ENCODE peak calls at places on chromosomes 2 and 18, in four cellular contexts. Q, A, B and J are unnamed samples.

GRCh38 chr2:69547984-69548715 is 95.4 kb downstream of the AAK1 start:
- DNase-seq in Q (no peak), A (no peak), B (no peak), J (no peak)

GRCh38 chr2:70190086-70190412 is 770 bp downstream of the C2orf42 start:
- DNase-seq in Q (no peak), A (no peak), B (peak), J (no peak)

GRCh38 chr2:233556756-233557736 is 9.5 kb downstream of the USP40 start:
- DNase-seq in Q (no peak), A (no peak), B (no peak), J (no peak)

GRCh38 chr2:85748948-85749875 is 4.6 kb upstream of the ATOH8 start:
- DNase-seq in Q (no peak), A (no peak), B (no peak), J (no peak)

GRCh38 chr2:237067985-237068576 is 17.6 kb upstream of the COPS8 start:
- DNase-seq in Q (no peak), A (no peak), B (no peak), J (no peak)

GRCh38 chr2:69975853-69976462 is 14.5 kb upstream of the ASPRV1 start:
- DNase-seq in Q (no peak), A (peak), B (no peak), J (no peak)

GRCh38 chr2:159283529-159283928 is 3.0 kb downstream of the WDSUB1 start:
- DNase-seq in Q (no peak), A (no peak), B (no peak), J (no peak)

GRCh38 chr2:62071126-62071598 is 124.8 kb upstream of the B3GNT2 start:
- DNase-seq in Q (no peak), A (no peak), B (no peak), J (no peak)

GRCh38 chr2:99152181-99152580 is 2.6 kb downstream of the TSGA10 start:
- DNase-seq in Q (no peak), A (no peak), B (no peak), J (no peak)

GRCh38 chr2:179591690-179592089 is 269.7 kb downstream of the ZNF385B start:
- DNase-seq in Q (no peak), A (no peak), B (no peak), J (no peak)

GRCh38 chr2:120177011-120177621 is 46.1 kb downstream of the TMEM185B start:
- DNase-seq in Q (no peak), A (no peak), B (no peak), J (no peak)

GRCh38 chr18:31203794-31204148 is 41.1 kb upstream of the DSC1 start:
- DNase-seq in Q (no peak), A (no peak), B (no peak), J (no peak)

GRCh38 chr2:15050483-15050882 is 418.0 kb downstream of the LRATD1 start:
- DNase-seq in Q (no peak), A (no peak), B (no peak), J (no peak)

GRCh38 chr2:74373189-74373588 is 6.9 kb downstream of the DCTN1 start:
- DNase-seq in Q (no peak), A (no peak), B (peak), J (no peak)

GRCh38 chr2:108612514-108613183 is 78.4 kb downstream of the LIMS1 start:
- DNase-seq in Q (no peak), A (no peak), B (no peak), J (no peak)

GRCh38 chr2:156189584-156189983 is 142.9 kb downstream of the NR4A2 start:
- DNase-seq in Q (no peak), A (no peak), B (no peak), J (no peak)

GRCh38 chr18:70453058-70453775 is 164.4 kb downstream of the SOCS6 start:
- DNase-seq in Q (no peak), A (no peak), B (no peak), J (no peak)

GRCh38 chr2:150133623-150134022 is 353.8 kb downstream of the RND3 start:
- DNase-seq in Q (peak), A (peak), B (no peak), J (no peak)

GRCh38 chr2:239498981-239499633 is 98.3 kb upstream of the HDAC4 start:
- DNase-seq in Q (no peak), A (no peak), B (no peak), J (no peak)

GRCh38 chr2:220282221-220282620 is 654.8 kb downstream of the SLC4A3 start:
- DNase-seq in Q (no peak), A (no peak), B (no peak), J (no peak)

GRCh38 chr2:217886720-217887309 is 116.0 kb downstream of the TNS1 start:
- DNase-seq in Q (peak), A (peak), B (peak), J (peak)

GRCh38 chr2:241156997-241157441 is 6.8 kb downstream of the PPP1R7 start:
- DNase-seq in Q (no peak), A (no peak), B (no peak), J (no peak)

GRCh38 chr2:43225093-43225787 is 1.2 kb downstream of the ZFP36L2 start:
- DNase-seq in Q (no peak), A (no peak), B (no peak), J (no peak)

GRCh38 chr18:3916082-3916481 is 466.1 kb downstream of the TGIF1 start:
- DNase-seq in Q (no peak), A (no peak), B (no peak), J (no peak)

GRCh38 chr2:53740170-53740569 is 27.4 kb upstream of the CHAC2 start:
- DNase-seq in Q (peak), A (peak), B (peak), J (no peak)

GRCh38 chr18:48544116-48544515 is 5.3 kb downstream of the CTIF start:
- DNase-seq in Q (no peak), A (no peak), B (no peak), J (no peak)

GRCh38 chr18:10386956-10387355 is 67.5 kb upstream of the APCDD1 start:
- DNase-seq in Q (no peak), A (no peak), B (no peak), J (no peak)

GRCh38 chr2:241894056-241894641 is 24.6 kb downstream of the RTP5 start:
- DNase-seq in Q (no peak), A (no peak), B (no peak), J (no peak)

GRCh38 chr2:97967216-97967592 is 28.5 kb downstream of the TMEM131 start:
- DNase-seq in Q (no peak), A (no peak), B (no peak), J (no peak)

GRCh38 chr2:97968228-97968627 is 27.5 kb downstream of the TMEM131 start:
- DNase-seq in Q (no peak), A (no peak), B (no peak), J (no peak)

GRCh38 chr2:97970300-97971060 is 25.3 kb downstream of the TMEM131 start:
- DNase-seq in Q (no peak), A (peak), B (no peak), J (no peak)

GRCh38 chr2:97966545-97967215 is 29.1 kb downstream of the TMEM131 start:
- DNase-seq in Q (peak), A (peak), B (no peak), J (no peak)

DNA sequence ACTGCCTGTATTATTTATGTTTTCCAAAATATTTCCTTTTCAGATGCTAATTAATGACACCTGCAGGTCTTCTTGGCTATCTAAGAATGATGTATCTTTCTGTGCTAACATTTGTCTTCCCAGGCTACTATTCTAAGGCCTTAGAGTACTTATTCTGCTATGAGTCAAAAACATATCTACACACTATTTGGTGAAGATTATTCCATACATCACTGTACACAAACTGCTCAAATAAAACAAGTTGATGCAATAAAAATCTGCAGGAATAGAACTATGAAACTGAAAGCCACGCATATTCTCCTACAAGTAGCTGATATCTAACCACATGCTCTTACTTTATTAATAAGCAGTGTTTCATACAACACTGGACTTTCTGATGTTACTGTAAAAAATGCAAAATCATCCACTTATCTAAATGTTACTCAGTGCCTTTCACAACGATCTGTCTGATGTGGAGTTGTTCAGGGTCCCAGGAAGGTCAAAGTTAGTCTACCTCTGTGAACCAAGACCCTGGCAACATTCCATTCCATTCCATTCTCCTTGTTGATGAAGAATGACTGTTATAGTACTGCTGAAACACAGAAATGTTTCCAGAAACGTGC is 26.2 kb downstream of the TMEM131 start:
- DNase-seq in Q (no peak), A (peak), B (no peak), J (no peak)
- TF ChIP-seq ZNF274 in Q (no peak), A (no peak), B (no peak), J (no peak)

GRCh38 chr2:197159681-197160211 is 150.8 kb downstream of the ANKRD44 start:
- DNase-seq in Q (peak), A (peak), B (no peak), J (no peak)
- TF ChIP-seq ZNF274 in Q (no peak), A (no peak), B (no peak), J (no peak)

GRCh38 chr2:106292627-106293026 is 98.5 kb upstream of the UXS1 start:
- DNase-seq in Q (no peak), A (no peak), B (no peak), J (peak)
- TF ChIP-seq ZNF274 in Q (no peak), A (no peak), B (no peak), J (no peak)

GRCh38 chr2:51717318-51717717 is 685.4 kb upstream of the NRXN1 start:
- DNase-seq in Q (peak), A (no peak), B (no peak), J (no peak)

GRCh38 chr2:51718881-51719280 is 686.9 kb upstream of the NRXN1 start:
- DNase-seq in Q (no peak), A (no peak), B (no peak), J (no peak)

GRCh38 chr2:51720826-51721225 is 688.9 kb upstream of the NRXN1 start:
- DNase-seq in Q (no peak), A (no peak), B (no peak), J (no peak)

GRCh38 chr2:51723716-51724115 is 691.8 kb upstream of the NRXN1 start:
- DNase-seq in Q (no peak), A (no peak), B (no peak), J (no peak)

GRCh38 chr2:51722311-51722710 is 690.4 kb upstream of the NRXN1 start:
- DNase-seq in Q (no peak), A (no peak), B (no peak), J (no peak)
- TF ChIP-seq ZNF274 in Q (no peak), A (no peak), B (no peak), J (no peak)

DNA sequence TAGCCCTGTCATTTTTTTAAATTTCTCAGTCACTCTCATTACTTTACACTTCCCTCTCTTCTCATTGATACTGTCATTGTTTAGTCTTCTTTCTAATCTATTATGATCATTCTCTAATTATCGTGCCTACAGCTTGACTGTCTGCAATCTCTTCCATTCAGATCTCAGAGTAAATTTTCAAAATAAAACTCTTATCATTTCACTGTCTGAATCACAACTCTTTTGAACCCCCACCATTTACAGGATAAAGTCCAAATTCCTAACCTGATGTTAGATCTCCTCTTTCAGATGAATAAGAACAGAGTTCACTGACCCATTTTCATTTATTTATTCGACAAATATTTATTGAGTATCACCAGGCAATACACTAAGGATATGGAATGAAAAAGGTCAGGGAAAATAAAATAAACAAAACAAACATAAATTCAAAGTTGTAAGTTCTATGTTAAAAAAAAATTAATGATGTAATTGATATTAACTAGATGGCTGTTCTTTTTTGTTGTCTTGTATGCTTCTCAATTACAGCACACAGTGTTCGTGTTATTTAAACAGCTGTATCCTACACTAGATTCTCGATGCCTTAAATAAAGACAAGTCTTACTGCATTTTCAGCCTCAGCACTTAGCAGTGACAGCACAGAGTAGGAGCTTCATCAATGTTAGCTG is 631.0 kb downstream of the IRS1 start:
- DNase-seq in Q (no peak), A (peak), B (no peak), J (no peak)
- TF ChIP-seq ZNF274 in Q (no peak), A (no peak), B (no peak), J (no peak)

GRCh38 chr2:225293638-225294037 is 105.9 kb upstream of the NYAP2 start:
- DNase-seq in Q (no peak), A (no peak), B (no peak), J (no peak)

GRCh38 chr2:225290723-225291400 is 108.6 kb upstream of the NYAP2 start:
- DNase-seq in Q (no peak), A (no peak), B (no peak), J (no peak)

GRCh38 chr2:225295102-225295501 is 104.4 kb upstream of the NYAP2 start:
- DNase-seq in Q (no peak), A (no peak), B (no peak), J (no peak)
- TF ChIP-seq ZNF274 in Q (no peak), A (no peak), B (no peak), J (no peak)

GRCh38 chr18:29753379-29753778 is 1289.2 kb downstream of the DSC3 start:
- DNase-seq in Q (no peak), A (no peak), B (no peak), J (no peak)

DNA sequence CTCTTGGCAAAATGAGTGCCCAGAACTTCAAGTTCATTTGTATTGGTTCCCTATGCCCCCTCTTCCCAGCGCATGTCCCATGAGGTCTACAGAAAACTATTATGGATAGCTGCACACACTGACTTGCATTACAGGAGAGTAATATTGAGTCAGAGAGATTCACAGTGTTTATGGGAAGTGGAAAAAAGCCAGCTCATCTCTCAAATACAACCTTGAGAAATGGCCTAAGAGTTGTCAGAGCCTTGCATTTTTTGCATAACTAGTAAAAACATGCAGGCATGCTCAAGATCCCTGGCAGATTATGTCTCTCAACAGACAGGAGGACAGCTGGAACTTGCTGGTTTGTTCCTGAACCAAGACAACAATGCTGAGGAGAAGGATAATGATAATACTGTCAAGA is 1292.8 kb downstream of the DSC3 start:
- DNase-seq in Q (no peak), A (no peak), B (no peak), J (no peak)
- TF ChIP-seq ZNF274 in Q (no peak), A (no peak), B (no peak), J (no peak)

GRCh38 chr2:136423516-136423996 is 305.6 kb upstream of the CXCR4 start:
- DNase-seq in Q (peak), A (peak), B (peak), J (peak)
- TF ChIP-seq ZNF274 in Q (no peak), A (peak), B (no peak), J (no peak)